ENCODE peak calls at places on chromosome 15, in five cellular contexts. S, J, E, T and W are unnamed samples.

GRCh38 chr15:80367094-80367493 is 37.1 kb upstream of the ARNT2 start:
- DNase-seq in E (no peak), J (peak; percentile 9), T (peak; percentile 3), S (peak; percentile 45), W (peak; percentile 42)

GRCh38 chr15:57550640-57551039 is 41.1 kb upstream of the MYZAP start:
- DNase-seq in T (no peak), E (no peak), S (no peak), J (no peak), W (no peak)

GRCh38 chr15:63381301-63382192 is at the start of gene CA12:
- DNase-seq in S (no peak), E (no peak), T (peak; percentile 28), J (peak; percentile 65), W (no peak)

GRCh38 chr15:51802593-51802992 is 26.9 kb upstream of the TMOD3 start:
- DNase-seq in S (no peak), J (no peak), E (no peak), T (no peak), W (no peak)

GRCh38 chr15:58535894-58536293 is 104.1 kb downstream of the LIPC start:
- DNase-seq in T (no peak), J (no peak), E (no peak), S (no peak), W (no peak)

GRCh38 chr15:38678291-38678690 is 113.7 kb upstream of the RASGRP1 start:
- DNase-seq in J (no peak), T (no peak), E (no peak), S (no peak), W (no peak)

GRCh38 chr15:41894791-41895463 is 1.1 kb upstream of the SPTBN5 start:
- DNase-seq in E (peak; percentile 54), J (peak; percentile 97), T (peak; percentile 35), S (peak; percentile 44), W (peak; percentile 71)

GRCh38 chr15:40105517-40106202 is 3.0 kb downstream of the BMF start:
- DNase-seq in E (no peak), S (no peak), T (no peak), J (no peak), W (no peak)

GRCh38 chr15:96276438-96277210 is 53.9 kb upstream of the NR2F2 start:
- DNase-seq in T (no peak), S (no peak), J (no peak), E (no peak), W (no peak)

GRCh38 chr15:99526671-99527070 is 39.1 kb upstream of the MEF2A start:
- DNase-seq in J (no peak), T (no peak), S (no peak), E (no peak), W (no peak)

GRCh38 chr15:90442423-90442822 is 54.4 kb downstream of the IQGAP1 start:
- DNase-seq in T (no peak), J (no peak), S (no peak), E (no peak), W (no peak)

GRCh38 chr15:35705885-35706590 is 160.1 kb upstream of the DPH6 start:
- DNase-seq in T (no peak), J (no peak), E (no peak), S (no peak), W (no peak)
- TF ChIP-seq ZBTB33 in T (no peak), J (no peak), E (no peak), S (no peak), W (no peak)

DNA sequence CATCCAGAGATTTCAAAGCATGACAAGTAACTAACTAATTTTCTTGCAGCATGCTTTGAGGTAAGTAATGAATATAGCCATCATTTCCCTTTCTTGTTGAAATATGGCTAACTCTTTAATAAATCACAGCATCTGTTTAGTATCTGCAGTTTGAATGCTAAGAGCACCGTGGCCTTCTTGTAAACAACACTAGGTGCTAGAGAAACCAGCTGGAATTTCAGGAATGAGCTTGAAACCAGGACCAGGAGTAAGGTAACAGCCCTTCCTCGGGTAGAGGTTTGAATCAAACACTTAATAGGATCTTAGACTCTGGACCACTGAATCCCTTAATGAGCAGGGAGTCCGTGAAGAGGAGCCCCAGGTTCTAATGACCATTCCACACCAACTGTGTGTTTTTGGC is 13.6 kb downstream of the CALML4 start:
- DNase-seq in S (no peak), T (no peak), J (no peak), E (no peak), W (no peak)
- TF ChIP-seq ZBTB33 in S (no peak), T (no peak), J (no peak), E (no peak), W (no peak)

GRCh38 chr15:68383161-68384074 is 48.5 kb downstream of the ITGA11 start:
- DNase-seq in T (peak; percentile 39), E (no peak), S (peak; percentile 36), J (peak; percentile 64), W (peak; percentile 59)

GRCh38 chr15:68384451-68385239 is 47.3 kb downstream of the ITGA11 start:
- DNase-seq in T (no peak), J (peak; percentile 53), S (no peak), E (no peak), W (no peak)

GRCh38 chr15:68380456-68380855 is 51.5 kb downstream of the ITGA11 start:
- DNase-seq in T (no peak), S (no peak), J (no peak), E (no peak), W (no peak)

GRCh38 chr15:68379759-68380290 is 52.1 kb downstream of the ITGA11 start:
- DNase-seq in J (no peak), S (no peak), E (no peak), T (no peak), W (no peak)

GRCh38 chr15:68382286-68383007 is 49.5 kb downstream of the ITGA11 start:
- DNase-seq in J (no peak), E (no peak), S (no peak), T (no peak), W (no peak)
- TF ChIP-seq ZBTB33 in J (no peak), E (no peak), S (no peak), T (no peak), W (no peak)

GRCh38 chr15:67678948-67679347 is 136.4 kb downstream of the MAP2K5 start:
- DNase-seq in T (no peak), S (no peak), E (no peak), J (no peak), W (no peak)
- TF ChIP-seq ZBTB33 in T (no peak), S (no peak), E (no peak), J (no peak), W (no peak)

GRCh38 chr15:69593981-69594966 is 141.7 kb downstream of the RPLP1 start:
- DNase-seq in E (no peak), S (no peak), T (peak; percentile 98), J (no peak), W (no peak)

GRCh38 chr15:69597061-69597592 is 144.5 kb downstream of the RPLP1 start:
- DNase-seq in T (no peak), E (no peak), J (no peak), S (no peak), W (no peak)

GRCh38 chr15:69592954-69593353 is 140.3 kb downstream of the RPLP1 start:
- DNase-seq in J (no peak), E (no peak), T (no peak), S (no peak), W (peak; percentile 63)

GRCh38 chr15:69593488-69593887 is 140.9 kb downstream of the RPLP1 start:
- DNase-seq in J (no peak), E (no peak), S (no peak), T (no peak), W (no peak)

DNA sequence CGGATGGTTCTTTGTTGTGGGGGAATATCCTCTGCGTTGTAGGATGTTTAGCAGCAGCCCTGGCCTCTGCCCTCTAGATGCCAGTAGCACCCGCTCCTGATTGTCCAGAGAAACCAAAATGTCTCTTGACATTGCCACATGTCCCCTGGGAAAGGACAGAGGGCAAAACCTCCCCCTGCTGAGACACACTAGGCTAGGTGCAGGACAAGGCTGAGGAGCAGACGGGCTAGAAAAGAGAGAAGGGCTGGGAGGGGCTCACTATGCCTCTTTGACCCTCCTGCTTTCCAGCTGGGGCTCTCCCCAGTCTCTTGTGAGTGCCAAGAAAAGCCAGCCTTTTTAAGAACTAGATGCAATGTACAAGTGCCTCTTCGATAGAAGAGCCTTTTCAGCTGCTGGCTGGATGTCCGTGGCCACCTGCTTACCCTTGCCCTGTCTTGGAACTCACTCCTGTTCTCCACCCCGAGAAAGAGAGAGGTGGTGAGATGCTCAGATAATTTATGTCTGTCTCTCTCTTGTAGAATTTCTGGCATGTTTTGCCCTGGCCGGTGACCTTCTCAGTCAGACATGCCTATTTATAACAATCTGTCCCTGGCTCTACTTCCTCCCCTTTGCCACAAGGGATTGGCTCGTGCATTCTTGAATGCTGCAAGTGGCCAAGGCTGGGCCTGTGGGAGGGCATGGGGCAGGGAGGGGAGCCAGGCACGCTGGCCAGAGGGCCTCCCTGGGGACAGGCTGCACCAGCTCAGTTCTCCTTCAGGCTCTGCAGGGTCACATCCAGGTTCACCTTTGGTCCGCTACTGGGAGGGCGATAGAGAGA is 142.6 kb downstream of the RPLP1 start:
- DNase-seq in J (no peak), S (no peak), E (no peak), T (no peak), W (no peak)
- TF ChIP-seq ZBTB33 in J (no peak), S (no peak), E (no peak), T (no peak), W (no peak)